ENCODE peak calls at places on chromosomes 16 and 17, in nine cellular contexts. P, E, C, T, M, O, J, G and I are unnamed samples.
A peak's percentile ranks its signal among the peaks of the same experiment; 100 is the strongest.

GRCh38 chr17:79437081-79437480 is 173.8 kb downstream of the RBFOX3 start:
- DNase-seq in P (no peak), E (no peak), C (no peak), T (no peak), M (no peak), O (no peak), J (no peak), G (no peak), I (no peak)

GRCh38 chr17:77185137-77185536 is 44.4 kb downstream of the SEC14L1 start:
- DNase-seq in P (no peak), E (peak; percentile 73), C (no peak), T (no peak), M (no peak), O (peak; percentile 48), J (no peak), G (no peak), I (no peak)

GRCh38 chr17:42347198-42347597 is 41.0 kb downstream of the STAT3 start:
- DNase-seq in P (peak; percentile 90), E (peak; percentile 83), C (peak; percentile 38), T (peak; percentile 71), M (peak; percentile 85), O (no peak), J (no peak), G (peak; percentile 84), I (peak; percentile 89)

GRCh38 chr16:50547944-50548658 is at the start of gene NKD1:
- DNase-seq in P (peak; percentile 7), E (peak; percentile 56), C (peak; percentile 75), T (peak; percentile 71), M (peak; percentile 20), O (peak; percentile 91), J (peak; percentile 37), G (peak; percentile 86), I (peak; percentile 11)

GRCh38 chr17:58516644-58517377 is 2.4 kb upstream of the MTMR4 start:
- DNase-seq in P (no peak), E (no peak), C (peak; percentile 81), T (no peak), M (no peak), O (no peak), J (no peak), G (peak; percentile 62), I (no peak)

GRCh38 chr17:5832886-5833285 is 237.3 kb upstream of the WSCD1 start:
- DNase-seq in P (no peak), E (no peak), C (no peak), T (no peak), M (peak; percentile 67), O (no peak), J (peak; percentile 66), G (no peak), I (peak; percentile 35)

GRCh38 chr16:49696414-49697101 is 159.4 kb downstream of the ZNF423 start:
- DNase-seq in P (no peak), E (no peak), C (no peak), T (no peak), M (no peak), O (peak; percentile 19), J (no peak), G (no peak), I (no peak)

GRCh38 chr17:7238418-7239090 is 703 bp downstream of the PHF23 start:
- DNase-seq in P (no peak), E (peak; percentile 68), C (no peak), T (peak; percentile 42), M (no peak), O (peak; percentile 39), J (peak; percentile 65), G (peak; percentile 79), I (no peak)

GRCh38 chr16:24088011-24088410 is 168.1 kb upstream of the CACNG3 start:
- DNase-seq in P (no peak), E (no peak), C (no peak), T (no peak), M (no peak), O (peak; percentile 43), J (no peak), G (no peak), I (no peak)

GRCh38 chr17:57554826-57555635 is 190.1 kb downstream of the CCDC182 start:
- DNase-seq in P (no peak), E (no peak), C (no peak), T (no peak), M (no peak), O (no peak), J (no peak), G (no peak), I (no peak)

GRCh38 chr16:74226361-74226979 is 70.1 kb upstream of the PSMD7 start:
- DNase-seq in P (peak; percentile 31), E (no peak), C (no peak), T (no peak), M (peak; percentile 36), O (peak; percentile 8), J (no peak), G (no peak), I (peak; percentile 13)

GRCh38 chr17:61454932-61455753 is 2.9 kb downstream of the TBX4 start:
- DNase-seq in P (no peak), E (no peak), C (no peak), T (no peak), M (no peak), O (no peak), J (no peak), G (peak; percentile 54), I (no peak)

GRCh38 chr17:61451538-61452300 is 503 bp upstream of the TBX4 start:
- DNase-seq in P (no peak), E (no peak), C (no peak), T (no peak), M (no peak), O (no peak), J (no peak), G (peak; percentile 55), I (no peak)

GRCh38 chr17:61454095-61454931 is 2.1 kb downstream of the TBX4 start:
- DNase-seq in P (no peak), E (no peak), C (no peak), T (no peak), M (no peak), O (peak; percentile 53), J (no peak), G (peak; percentile 55), I (no peak)

GRCh38 chr17:61452301-61453290 is at the start of gene TBX4:
- DNase-seq in P (no peak), E (no peak), C (no peak), T (no peak), M (no peak), O (no peak), J (no peak), G (peak; percentile 41), I (no peak)

DNA sequence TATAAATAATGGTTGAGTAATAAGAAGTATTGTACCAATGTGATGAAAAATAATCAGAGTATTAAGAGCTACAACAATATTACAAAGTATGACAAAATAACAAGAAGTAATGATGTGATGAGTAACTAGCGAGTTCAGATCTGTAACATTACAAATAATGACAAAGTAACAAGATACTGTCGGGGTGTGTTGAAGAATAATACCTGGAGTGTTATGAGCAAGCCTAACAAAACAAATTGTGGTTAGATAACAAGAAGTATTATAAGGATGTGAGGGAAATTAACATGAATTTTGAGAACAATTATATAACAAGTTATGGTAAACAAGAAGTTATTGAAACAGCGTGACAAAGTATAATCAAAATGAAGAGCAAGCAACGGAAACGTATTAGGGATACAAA is 1.3 kb downstream of the TBX4 start:
- DNase-seq in P (no peak), E (no peak), C (no peak), T (no peak), M (no peak), O (no peak), J (no peak), G (no peak), I (peak; percentile 9)
- H3K4me3 ChIP-seq in P (no peak overlapping the region), E (no peak overlapping the region), C (no peak overlapping the region), T (no peak overlapping the region), M (no peak overlapping the region), O (no peak overlapping the region), J (no peak overlapping the region), G (no peak overlapping the region), I (no peak overlapping the region)

GRCh38 chr16:30557950-30558788 is at the start of gene ZNF764:
- DNase-seq in P (peak; percentile 97), E (peak; percentile 99), C (peak; percentile 99), T (peak; percentile 99), M (peak; percentile 99), O (peak; percentile 96), J (peak; percentile 96), G (peak; percentile 99), I (peak; percentile 98)
- TF ChIP-seq CTCF in P (no peak), E (no peak), C (no peak), T (no peak), M (no peak), O (no peak), J (no peak), G (no peak), I (no peak)

GRCh38 chr16:77194295-77195231 is 3.6 kb downstream of the MON1B start:
- DNase-seq in P (no peak), E (no peak), C (no peak), T (no peak), M (no peak), O (no peak), J (no peak), G (no peak), I (no peak)

GRCh38 chr16:77190478-77191258 is at the start of gene MON1B:
- DNase-seq in P (peak; percentile 97), E (peak; percentile 99), C (peak; percentile 97), T (peak; percentile 98), M (peak; percentile 99), O (peak; percentile 99), J (peak; percentile 99), G (peak; percentile 99), I (peak; percentile 99)

GRCh38 chr16:77190190-77190477 is 856 bp upstream of the MON1B start:
- DNase-seq in P (no peak), E (no peak), C (no peak), T (no peak), M (no peak), O (no peak), J (no peak), G (no peak), I (no peak)

GRCh38 chr16:77193377-77193776 is 2.4 kb downstream of the MON1B start:
- DNase-seq in P (no peak), E (no peak), C (no peak), T (no peak), M (no peak), O (no peak), J (no peak), G (no peak), I (no peak)

DNA sequence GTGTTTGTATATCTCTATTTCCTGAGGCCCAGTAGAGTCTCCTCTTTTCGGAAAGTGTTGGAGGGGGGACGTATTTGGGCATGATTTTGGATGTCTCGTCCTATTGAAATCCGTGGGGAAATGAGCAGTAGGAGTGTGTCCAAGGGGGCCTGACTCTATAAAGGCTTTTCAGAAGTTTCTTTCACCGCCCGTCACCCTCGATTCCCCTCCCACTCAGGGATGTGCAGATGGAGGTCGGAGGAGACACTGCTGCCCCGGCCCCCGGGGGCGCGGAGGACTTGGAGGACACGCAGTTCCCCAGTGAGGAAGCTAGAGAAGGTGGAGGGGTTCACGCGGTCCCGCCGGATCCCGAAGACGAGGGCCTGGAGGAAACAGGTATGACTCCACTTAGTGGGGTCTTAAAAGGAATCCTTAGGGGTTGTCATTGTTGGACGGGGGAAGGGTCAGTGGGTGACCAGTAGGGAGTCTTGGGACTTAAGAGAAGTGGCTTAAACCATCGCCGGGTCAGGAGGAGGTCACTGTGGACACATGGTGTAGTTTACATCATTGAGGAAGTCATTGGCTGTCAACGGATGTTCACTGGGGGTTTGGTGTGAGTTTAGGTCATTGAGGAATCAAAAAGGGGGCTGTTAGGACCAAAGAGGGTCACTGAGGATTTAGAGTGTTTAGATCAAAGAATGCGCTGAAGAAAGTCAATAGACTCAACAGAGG is 424 bp downstream of the MON1B start:
- DNase-seq in P (peak; percentile 17), E (peak; percentile 40), C (peak; percentile 31), T (no peak), M (peak; percentile 26), O (no peak), J (no peak), G (peak; percentile 75), I (peak; percentile 17)
- H3K4me3 ChIP-seq in P (peak overlapping the region; percentile 97), E (peak overlapping the region; percentile 99), C (peak overlapping the region; percentile 87), T (peak overlapping the region; percentile 75), M (peak overlapping the region; percentile 95), O (peak overlapping the region; percentile 67), J (peak overlapping the region; percentile 94), G (peak overlapping the region; percentile 87), I (peak overlapping the region; percentile 96)

GRCh38 chr16:72124761-72125634 is 31.4 kb downstream of the DHX38 start:
- DNase-seq in P (peak; percentile 79), E (peak; percentile 69), C (peak; percentile 76), T (no peak), M (peak; percentile 87), O (peak; percentile 75), J (peak; percentile 69), G (peak; percentile 81), I (peak; percentile 82)
- TF ChIP-seq CTCF in P (peak; percentile 77), E (peak; percentile 82), C (peak; percentile 63), T (peak; percentile 67), M (peak; percentile 66), O (peak; percentile 80), J (peak; percentile 82), G (peak; percentile 62), I (peak; percentile 79)